ENCODE peak calls at places on chromosomes 1 and 21, in four cellular contexts. One of them, this sample, is unnamed. For H3K36me3, the result is how much of the 10 kb centered on the place peaks cover.

GRCh38 chr1:234435620-234436019 is 43.4 kb downstream of the TARBP1 start:
- DNase-seq in upper lobe of right lung: no peak
- DNase-seq in bronchial epithelial cell: no peak
- DNase-seq in stomach: no peak
- DNase-seq in this sample: no peak

GRCh38 chr1:197303463-197303862 is 35.4 kb downstream of the CRB1 start:
- DNase-seq in upper lobe of right lung: no peak
- DNase-seq in stomach: no peak
- DNase-seq in bronchial epithelial cell: no peak
- DNase-seq in this sample: no peak

GRCh38 chr1:74457269-74457668 is 55.1 kb downstream of the LRRC53 start:
- DNase-seq in bronchial epithelial cell: no peak
- DNase-seq in stomach: no peak
- DNase-seq in upper lobe of right lung: no peak
- DNase-seq in this sample: no peak

GRCh38 chr1:106681939-106682522 is 374.4 kb upstream of the PRMT6 start:
- DNase-seq in bronchial epithelial cell: no peak
- DNase-seq in stomach: no peak
- DNase-seq in upper lobe of right lung: no peak
- DNase-seq in this sample: no peak

GRCh38 chr1:47317841-47318240 is 3.9 kb upstream of the STIL start:
- DNase-seq in upper lobe of right lung: no peak
- DNase-seq in bronchial epithelial cell: peak
- DNase-seq in stomach: no peak
- DNase-seq in this sample: no peak

GRCh38 chr1:151005729-151006330 is 872 bp downstream of the MINDY1 start:
- DNase-seq in stomach: no peak
- DNase-seq in bronchial epithelial cell: no peak
- DNase-seq in upper lobe of right lung: no peak
- DNase-seq in this sample: no peak

GRCh38 chr1:175580351-175580750 is 163.0 kb downstream of the TNR start:
- DNase-seq in upper lobe of right lung: no peak
- DNase-seq in bronchial epithelial cell: no peak
- DNase-seq in stomach: no peak
- DNase-seq in this sample: no peak

GRCh38 chr1:183419399-183419798 is 1.2 kb upstream of the NMNAT2 start:
- DNase-seq in upper lobe of right lung: no peak
- DNase-seq in stomach: no peak
- DNase-seq in bronchial epithelial cell: no peak
- DNase-seq in this sample: no peak

GRCh38 chr1:241776911-241777310 is 71.1 kb upstream of the EXO1 start:
- DNase-seq in stomach: no peak
- DNase-seq in upper lobe of right lung: no peak
- DNase-seq in bronchial epithelial cell: peak
- DNase-seq in this sample: no peak

GRCh38 chr1:210360852-210361477 is 32.3 kb downstream of the HHAT start:
- DNase-seq in stomach: no peak
- DNase-seq in bronchial epithelial cell: peak
- DNase-seq in upper lobe of right lung: no peak
- DNase-seq in this sample: no peak

GRCh38 chr1:224317383-224318045 is 12.5 kb downstream of the NVL start:
- DNase-seq in stomach: no peak
- DNase-seq in upper lobe of right lung: no peak
- DNase-seq in bronchial epithelial cell: no peak
- DNase-seq in this sample: no peak

GRCh38 chr1:51953079-51953478 is 37.4 kb downstream of the RAB3B start:
- DNase-seq in upper lobe of right lung: no peak
- DNase-seq in stomach: no peak
- DNase-seq in bronchial epithelial cell: no peak
- DNase-seq in this sample: no peak

GRCh38 chr1:1432566-1432950 is 2.9 kb upstream of the VWA1 start:
- DNase-seq in stomach: no peak
- DNase-seq in bronchial epithelial cell: no peak
- DNase-seq in upper lobe of right lung: no peak
- DNase-seq in this sample: no peak

GRCh38 chr1:229582011-229582694 is 23.6 kb upstream of the ABCB10 start:
- DNase-seq in stomach: peak
- DNase-seq in upper lobe of right lung: no peak
- DNase-seq in bronchial epithelial cell: peak
- DNase-seq in this sample: peak

GRCh38 chr1:5747428-5748285 is 244.6 kb downstream of the NPHP4 start:
- DNase-seq in stomach: peak
- DNase-seq in upper lobe of right lung: peak
- DNase-seq in bronchial epithelial cell: no peak
- DNase-seq in this sample: no peak

GRCh38 chr1:162497104-162497722 is 405 bp upstream of the UHMK1 start:
- DNase-seq in stomach: no peak
- DNase-seq in bronchial epithelial cell: no peak
- DNase-seq in upper lobe of right lung: no peak
- DNase-seq in this sample: no peak

GRCh38 chr1:148435406-148435805 is 47.7 kb downstream of the PPIAL4G start:
- DNase-seq in upper lobe of right lung: no peak
- DNase-seq in stomach: no peak
- DNase-seq in bronchial epithelial cell: no peak
- DNase-seq in this sample: no peak

GRCh38 chr1:100769906-100770646 is 50.5 kb downstream of the VCAM1 start:
- DNase-seq in upper lobe of right lung: no peak
- DNase-seq in stomach: no peak
- DNase-seq in bronchial epithelial cell: no peak
- DNase-seq in this sample: no peak

GRCh38 chr1:181081399-181081798 is 7.1 kb upstream of the IER5 start:
- DNase-seq in bronchial epithelial cell: no peak
- DNase-seq in stomach: no peak
- DNase-seq in upper lobe of right lung: no peak
- DNase-seq in this sample: no peak

GRCh38 chr1:6080469-6080868 is 34.8 kb downstream of the KCNAB2 start:
- DNase-seq in stomach: no peak
- DNase-seq in bronchial epithelial cell: peak
- DNase-seq in upper lobe of right lung: no peak
- DNase-seq in this sample: no peak

GRCh38 chr1:57966340-57966739 is 542.5 kb upstream of the DAB1 start:
- DNase-seq in upper lobe of right lung: no peak
- DNase-seq in bronchial epithelial cell: no peak
- DNase-seq in stomach: no peak
- DNase-seq in this sample: no peak

GRCh38 chr1:211732276-211732571 is 56.8 kb upstream of the NEK2 start:
- DNase-seq in upper lobe of right lung: no peak
- DNase-seq in bronchial epithelial cell: no peak
- DNase-seq in stomach: no peak
- DNase-seq in this sample: no peak

GRCh38 chr1:3248416-3249141 is 179.6 kb downstream of the PRDM16 start:
- DNase-seq in upper lobe of right lung: no peak
- DNase-seq in stomach: no peak
- DNase-seq in bronchial epithelial cell: no peak
- DNase-seq in this sample: no peak

DNA sequence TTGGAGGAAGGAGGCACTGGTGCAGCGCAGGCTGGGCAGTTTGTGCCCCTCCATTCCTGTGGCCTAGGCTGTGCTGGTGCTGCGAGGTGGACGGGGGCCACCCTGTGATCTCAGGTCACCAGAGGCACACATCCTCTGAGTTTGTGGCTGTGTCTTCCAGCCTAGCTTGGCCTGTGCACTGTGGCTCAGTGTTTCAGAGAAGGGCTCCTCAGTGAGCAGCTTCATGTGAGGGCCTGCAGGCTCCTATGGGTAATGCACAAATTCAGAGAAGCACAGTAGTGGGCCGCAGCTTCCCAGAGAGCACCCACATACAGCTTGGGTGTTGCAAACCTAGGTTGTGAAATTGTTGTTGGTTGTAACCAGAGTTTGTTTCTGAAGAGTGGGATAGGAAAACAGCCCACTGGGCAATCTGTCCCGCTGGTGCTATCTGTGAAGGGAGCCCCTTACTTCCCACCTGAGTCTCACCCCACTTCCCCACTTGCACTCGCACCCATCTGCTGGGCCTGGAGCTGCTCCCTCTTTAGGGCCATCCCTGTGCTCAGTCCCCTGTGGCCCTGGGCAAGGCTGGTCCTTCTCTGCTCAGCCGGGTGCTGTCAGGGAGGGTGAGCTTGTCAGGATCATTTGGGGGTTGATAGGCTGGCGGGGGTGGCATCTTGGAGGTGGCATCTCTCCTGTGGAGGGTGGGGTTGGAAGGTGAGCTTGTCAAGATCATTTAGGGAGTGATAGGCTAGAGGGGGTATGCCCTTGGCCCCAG is 30.2 kb downstream of the SNAP47 start:
- DNase-seq in stomach: no peak
- DNase-seq in upper lobe of right lung: no peak
- DNase-seq in bronchial epithelial cell: no peak
- DNase-seq in this sample: peak
- H3K36me3 ChIP-seq in stomach: half or more
- H3K36me3 ChIP-seq in upper lobe of right lung: under half
- H3K36me3 ChIP-seq in bronchial epithelial cell: under half
- H3K36me3 ChIP-seq in this sample: half or more

DNA sequence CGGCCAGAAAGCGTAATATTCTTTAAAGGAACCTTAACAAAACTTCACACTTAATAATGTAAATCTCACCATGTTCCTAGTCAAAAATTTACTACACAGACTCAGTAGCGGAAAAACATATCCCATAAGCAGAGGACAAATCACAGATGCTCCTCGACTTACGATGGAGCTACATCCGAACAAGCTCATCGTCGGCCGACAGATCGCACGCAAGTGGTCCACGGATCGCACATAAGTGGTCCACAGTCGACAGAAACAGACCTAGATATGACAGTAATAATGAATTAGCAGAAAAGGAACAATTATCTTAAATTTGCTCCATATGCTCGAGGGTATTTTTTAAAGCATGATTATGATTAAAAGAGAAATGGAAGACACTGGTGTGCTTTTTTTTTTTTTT is 36.3 kb downstream of the WDR4 start:
- DNase-seq in bronchial epithelial cell: no peak
- DNase-seq in upper lobe of right lung: peak
- DNase-seq in stomach: no peak
- DNase-seq in this sample: peak
- H3K36me3 ChIP-seq in bronchial epithelial cell: under half
- H3K36me3 ChIP-seq in upper lobe of right lung: half or more
- H3K36me3 ChIP-seq in stomach: half or more
- H3K36me3 ChIP-seq in this sample: half or more

GRCh38 chr1:103788377-103788776 is 38.7 kb downstream of the AMY1C start:
- DNase-seq in upper lobe of right lung: no peak
- DNase-seq in bronchial epithelial cell: peak
- DNase-seq in stomach: no peak
- DNase-seq in this sample: no peak
- H3K36me3 ChIP-seq in upper lobe of right lung: under half
- H3K36me3 ChIP-seq in bronchial epithelial cell: under half
- H3K36me3 ChIP-seq in stomach: under half
- H3K36me3 ChIP-seq in this sample: under half

GRCh38 chr1:201810466-201811216 is 18.3 kb upstream of the IPO9 start:
- DNase-seq in upper lobe of right lung: no peak
- DNase-seq in stomach: no peak
- DNase-seq in bronchial epithelial cell: no peak
- DNase-seq in this sample: no peak
- H3K36me3 ChIP-seq in upper lobe of right lung: half or more
- H3K36me3 ChIP-seq in stomach: half or more
- H3K36me3 ChIP-seq in bronchial epithelial cell: under half
- H3K36me3 ChIP-seq in this sample: under half

DNA sequence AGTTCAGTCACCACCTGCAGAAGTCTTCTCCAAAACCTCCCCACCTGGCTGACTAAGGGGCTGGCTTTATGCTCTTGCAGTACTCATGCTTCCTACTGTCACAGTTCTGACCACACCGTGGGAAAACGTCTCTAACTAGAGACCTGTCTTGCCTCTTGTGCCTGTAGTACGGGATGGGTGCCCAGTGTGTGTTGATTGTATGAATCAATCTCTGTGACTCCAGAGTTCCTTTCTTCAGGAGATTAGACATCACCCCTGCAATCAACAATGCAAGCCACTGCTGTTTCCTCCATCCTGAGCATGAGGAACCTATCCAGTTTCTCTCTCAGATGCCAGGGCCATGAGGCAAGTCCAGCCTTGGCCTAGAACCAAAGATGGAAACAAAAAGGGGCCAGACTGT is 64.1 kb downstream of the LRRN2 start:
- DNase-seq in upper lobe of right lung: no peak
- DNase-seq in bronchial epithelial cell: peak
- DNase-seq in stomach: no peak
- DNase-seq in this sample: no peak
- H3K36me3 ChIP-seq in upper lobe of right lung: under half
- H3K36me3 ChIP-seq in bronchial epithelial cell: under half
- H3K36me3 ChIP-seq in stomach: under half
- H3K36me3 ChIP-seq in this sample: under half

GRCh38 chr21:36155603-36156338 is 853 bp upstream of the DOP1B start:
- DNase-seq in upper lobe of right lung: peak
- DNase-seq in bronchial epithelial cell: peak
- DNase-seq in stomach: peak
- DNase-seq in this sample: peak
- H3K36me3 ChIP-seq in upper lobe of right lung: under half
- H3K36me3 ChIP-seq in bronchial epithelial cell: under half
- H3K36me3 ChIP-seq in stomach: under half
- H3K36me3 ChIP-seq in this sample: under half

DNA sequence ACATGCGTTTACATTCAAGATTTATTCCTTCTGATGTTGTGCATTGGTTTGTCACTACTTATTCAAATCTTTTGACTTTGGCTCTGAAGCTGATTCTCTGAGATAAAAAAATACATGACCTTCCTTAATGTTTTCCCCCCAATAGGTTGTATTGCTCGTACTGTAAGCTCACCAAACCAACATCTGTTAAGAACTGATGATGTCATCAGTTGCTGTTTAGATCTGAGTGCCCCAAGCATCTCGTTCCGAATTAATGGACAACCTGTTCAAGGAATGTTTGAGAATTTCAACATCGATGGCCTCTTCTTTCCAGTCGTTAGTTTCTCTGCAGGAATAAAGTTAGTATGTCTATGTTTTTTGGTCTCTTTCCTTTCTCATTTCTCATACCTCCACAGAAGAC is 390.2 kb downstream of the ZP4 start:
- DNase-seq in stomach: no peak
- DNase-seq in bronchial epithelial cell: no peak
- DNase-seq in upper lobe of right lung: no peak
- DNase-seq in this sample: no peak
- H3K36me3 ChIP-seq in stomach: under half
- H3K36me3 ChIP-seq in bronchial epithelial cell: under half
- H3K36me3 ChIP-seq in upper lobe of right lung: under half
- H3K36me3 ChIP-seq in this sample: under half

DNA sequence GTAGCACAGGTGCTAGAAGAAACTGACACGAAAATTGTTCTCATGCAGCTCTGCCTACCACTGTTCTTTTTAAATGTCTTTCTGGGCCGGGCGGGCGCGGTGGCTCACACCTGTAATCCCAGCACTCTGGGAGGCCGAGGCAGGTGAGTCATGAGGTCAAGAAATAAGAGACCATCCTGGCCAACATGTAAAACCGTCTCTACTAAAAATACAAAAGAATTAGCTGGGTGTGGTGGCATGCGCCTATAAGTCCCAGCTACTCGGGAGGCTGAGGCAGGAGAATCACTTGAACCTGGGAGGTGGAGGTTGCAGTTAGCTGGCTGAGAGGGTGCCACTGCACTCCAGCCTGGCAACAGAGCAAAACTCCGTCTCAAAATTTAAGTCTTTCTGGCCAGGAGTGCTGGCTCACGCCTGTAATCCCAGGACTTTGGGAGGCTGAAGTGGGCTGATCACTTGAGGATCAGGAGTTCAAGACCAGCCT is 947 bp upstream of the RIT1 start:
- DNase-seq in stomach: peak
- DNase-seq in upper lobe of right lung: no peak
- DNase-seq in bronchial epithelial cell: peak
- DNase-seq in this sample: no peak
- H3K36me3 ChIP-seq in stomach: half or more
- H3K36me3 ChIP-seq in upper lobe of right lung: half or more
- H3K36me3 ChIP-seq in bronchial epithelial cell: under half
- H3K36me3 ChIP-seq in this sample: under half

This sample was measured in spleen.